ENCODE peak calls at places on chromosomes 2 and 18, in five cellular contexts. E is GM12878, R is A549, H is K562, X is HepG2. M is an unnamed sample.

GRCh38 chr2:73838889-73839539 is 10.3 kb downstream of the STAMBP start:
- DNase-seq in E (no peak), R (no peak), H (no peak), X (no peak), M (peak; percentile 33)

GRCh38 chr18:34595673-34596072 is 114.4 kb upstream of the DTNA start:
- DNase-seq in E (no peak), R (no peak), H (no peak), X (peak; percentile 20), M (peak; percentile 41)

GRCh38 chr2:158766524-158766923 is 28.6 kb upstream of the DAPL1 start:
- DNase-seq in E (no peak), R (no peak), H (no peak), X (no peak), M (no peak)

GRCh38 chr2:63977904-63978303 is 41.3 kb downstream of the VPS54 start:
- DNase-seq in E (peak; percentile 56), R (no peak), H (no peak), X (no peak), M (no peak)

GRCh38 chr2:150357770-150358467 is 129.5 kb downstream of the RND3 start:
- DNase-seq in E (peak; percentile 27), R (no peak), H (no peak), X (no peak), M (peak; percentile 15)

GRCh38 chr2:241820625-241821384 is 11.8 kb downstream of the NEU4 start:
- DNase-seq in E (no peak), R (no peak), H (no peak), X (no peak), M (no peak)

GRCh38 chr18:25832008-25832604 is 258.3 kb downstream of the SS18 start:
- DNase-seq in E (no peak), R (peak; percentile 17), H (peak; percentile 63), X (peak; percentile 25), M (peak; percentile 61)

GRCh38 chr18:42157420-42157819 is 202.4 kb downstream of the PIK3C3 start:
- DNase-seq in E (no peak), R (no peak), H (no peak), X (no peak), M (no peak)

GRCh38 chr2:45382744-45383143 is 228.3 kb downstream of the SRBD1 start:
- DNase-seq in E (no peak), R (no peak), H (no peak), X (no peak), M (peak; percentile 65)

GRCh38 chr2:21892140-21892539 is 768.4 kb downstream of the TDRD15 start:
- DNase-seq in E (no peak), R (no peak), H (no peak), X (no peak), M (no peak)

GRCh38 chr2:44170337-44170736 is 1.7 kb downstream of the PPM1B start:
- DNase-seq in E (no peak), R (no peak), H (no peak), X (peak; percentile 20), M (peak; percentile 26)

GRCh38 chr2:240397924-240398611 is 37.4 kb upstream of the GPC1 start:
- DNase-seq in E (no peak), R (no peak), H (no peak), X (no peak), M (peak; percentile 12)

GRCh38 chr2:186130678-186131511 is 355.2 kb upstream of the ZC3H15 start:
- DNase-seq in E (no peak), R (no peak), H (no peak), X (no peak), M (no peak)

GRCh38 chr2:169683054-169683424 is 11.2 kb downstream of the CFAP210 start:
- DNase-seq in E (no peak), R (no peak), H (no peak), X (no peak), M (no peak)

GRCh38 chr2:212939777-212940531 is 211.5 kb downstream of the IKZF2 start:
- DNase-seq in E (no peak), R (no peak), H (no peak), X (peak; percentile 31), M (no peak)

GRCh38 chr2:113084249-113085000 is 16.7 kb downstream of the IL1F10 start:
- DNase-seq in E (no peak), R (no peak), H (no peak), X (no peak), M (no peak)

GRCh38 chr2:8212239-8212638 is 469.6 kb upstream of the ID2 start:
- DNase-seq in E (no peak), R (no peak), H (no peak), X (no peak), M (no peak)

GRCh38 chr2:156459720-156460119 is 23.5 kb downstream of the GPD2 start:
- DNase-seq in E (no peak), R (no peak), H (no peak), X (no peak), M (no peak)

GRCh38 chr2:18704224-18704623 is 114.9 kb upstream of the NT5C1B start:
- DNase-seq in E (no peak), R (no peak), H (no peak), X (no peak), M (no peak)

GRCh38 chr2:236627846-236628245 is 58.2 kb downstream of the ACKR3 start:
- DNase-seq in E (no peak), R (no peak), H (no peak), X (no peak), M (no peak)

GRCh38 chr2:237723613-237724012 is 75.0 kb upstream of the RBM44 start:
- DNase-seq in E (no peak), R (peak; percentile 51), H (peak; percentile 53), X (peak; percentile 74), M (peak; percentile 57)

GRCh38 chr2:174028935-174029334 is 63.8 kb upstream of the SP3 start:
- DNase-seq in E (no peak), R (no peak), H (no peak), X (no peak), M (no peak)

GRCh38 chr2:64327510-64328414 is 126.2 kb upstream of the LGALSL start:
- DNase-seq in E (peak; percentile 43), R (no peak), H (no peak), X (no peak), M (no peak)

GRCh38 chr2:121149384-121149783 is 135.6 kb downstream of the TFCP2L1 start:
- DNase-seq in E (no peak), R (no peak), H (no peak), X (no peak), M (no peak)

GRCh38 chr2:189579585-189579984 is 1.0 kb downstream of the SLC40A1 start:
- DNase-seq in E (no peak), R (no peak), H (no peak), X (no peak), M (peak; percentile 20)

GRCh38 chr2:181104512-181105121 is 124.2 kb downstream of the UBE2E3 start:
- DNase-seq in E (no peak), R (peak; percentile 9), H (no peak), X (peak; percentile 34), M (peak; percentile 76)

GRCh38 chr2:203987959-203988358 is 51.4 kb downstream of the ICOS start:
- DNase-seq in E (no peak), R (no peak), H (no peak), X (no peak), M (no peak)

GRCh38 chr2:88212251-88212790 is 42.2 kb downstream of the THNSL2 start:
- DNase-seq in E (no peak), R (no peak), H (no peak), X (peak; percentile 90), M (peak; percentile 4)

GRCh38 chr2:62505649-62506420 is at the start of gene TMEM17:
- DNase-seq in E (peak; percentile 35), R (peak; percentile 81), H (peak; percentile 83), X (no peak), M (peak; percentile 89)

DNA sequence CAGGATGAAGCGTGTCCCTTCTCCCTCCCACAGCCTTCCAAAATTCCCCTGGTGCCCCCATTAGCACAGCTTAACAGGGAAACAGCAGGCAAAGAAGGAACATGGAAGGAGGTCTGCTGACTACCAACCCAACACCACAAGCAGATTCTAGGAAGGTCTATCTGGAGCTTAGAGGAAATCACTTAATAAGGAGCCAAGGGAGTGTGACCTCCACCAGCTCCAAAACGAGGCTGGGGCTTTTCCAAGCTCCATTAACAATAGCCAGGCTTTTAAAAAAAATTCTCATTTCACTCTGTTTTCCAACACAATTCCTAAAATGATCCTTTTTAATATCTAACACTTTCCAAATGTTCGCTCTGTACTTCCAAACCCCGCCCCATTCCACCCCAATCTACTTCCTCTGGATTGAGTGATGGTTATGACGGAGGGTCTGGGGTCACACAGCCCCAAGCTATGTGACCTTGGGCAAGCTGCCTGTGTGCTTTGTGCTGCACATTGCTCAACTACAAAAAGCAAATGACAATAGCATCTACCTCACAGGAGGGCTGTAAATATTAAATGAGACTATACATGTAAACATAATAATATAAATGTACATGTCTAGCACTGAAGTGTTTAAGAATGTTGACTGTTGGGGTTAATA is 55.1 kb downstream of the STK39 start:
- DNase-seq in E (no peak), R (no peak), H (no peak), X (peak; percentile 88), M (no peak)
- H3K4me1 ChIP-seq in E (peaks cover 12% of the 10 kb centered on the region), R (peaks cover 22% of the 10 kb centered on the region), H (no peaks in the 10 kb centered on the region), X (peaks cover 96% of the 10 kb centered on the region), M (peaks cover 18% of the 10 kb centered on the region)

DNA sequence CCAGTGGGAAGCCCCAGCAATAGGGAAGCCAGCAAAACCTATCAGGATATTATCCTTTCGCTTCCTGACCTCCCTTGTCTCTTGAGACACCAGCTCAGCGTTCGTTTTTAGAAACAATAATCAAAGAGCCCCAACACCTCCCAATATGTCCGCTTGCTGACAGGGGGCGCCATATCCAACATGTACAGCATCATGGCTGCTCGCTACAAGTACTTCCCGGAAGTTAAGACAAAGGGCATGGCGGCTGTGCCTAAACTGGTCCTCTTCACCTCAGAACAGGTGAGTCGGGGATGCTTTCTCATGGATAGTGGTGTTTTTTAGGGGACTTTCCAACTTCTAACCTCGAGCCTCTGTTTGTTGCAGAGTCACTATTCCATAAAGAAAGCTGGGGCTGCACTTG is 28.7 kb downstream of the GAD1 start:
- DNase-seq in E (no peak), R (no peak), H (peak; percentile 41), X (no peak), M (no peak)
- TF ChIP-seq RFX5 in E (no peak), R (no peak), H (no peak), X (no peak), M (no peak)

GRCh38 chr18:13541621-13542519 is 184.5 kb downstream of the FAM210A start:
- DNase-seq in E (no peak), R (peak; percentile 4), H (no peak), X (peak; percentile 98), M (no peak)
- H3K4me1 ChIP-seq in E (no peaks in the 10 kb centered on the region), R (peaks cover 55% of the 10 kb centered on the region), H (no peaks in the 10 kb centered on the region), X (peaks cover 88% of the 10 kb centered on the region), M (no peaks in the 10 kb centered on the region)

GRCh38 chr2:110852051-110852450 is 119.7 kb downstream of the ACOXL start:
- DNase-seq in E (no peak), R (no peak), H (no peak), X (no peak), M (no peak)

GRCh38 chr2:110852541-110853263 is 120.3 kb downstream of the ACOXL start:
- DNase-seq in E (no peak), R (no peak), H (no peak), X (no peak), M (no peak)

GRCh38 chr2:110854355-110855081 is 122.1 kb downstream of the ACOXL start:
- DNase-seq in E (no peak), R (peak; percentile 16), H (peak; percentile 22), X (no peak), M (no peak)

GRCh38 chr2:110851531-110851930 is 119.2 kb downstream of the ACOXL start:
- DNase-seq in E (no peak), R (no peak), H (no peak), X (no peak), M (no peak)

DNA sequence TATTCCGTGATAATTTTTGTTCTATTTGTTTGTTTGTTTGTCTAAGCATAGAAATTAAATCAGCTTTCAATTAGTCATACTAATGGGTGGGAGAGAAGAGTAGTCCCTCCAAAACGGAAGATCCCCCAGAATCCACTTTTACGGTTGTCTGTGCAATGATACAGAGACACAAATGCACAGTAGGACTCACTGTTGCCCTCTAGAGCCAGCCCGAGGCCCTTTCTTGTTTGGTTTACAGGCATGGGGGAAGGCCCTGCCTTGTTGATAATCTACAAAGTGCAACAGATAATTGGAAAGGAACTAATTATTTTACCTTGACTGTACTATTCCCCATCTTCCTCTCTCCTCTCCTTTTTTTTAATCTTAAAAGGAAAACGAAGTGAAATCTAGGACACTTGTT is 121.1 kb downstream of the ACOXL start:
- DNase-seq in E (no peak), R (peak; percentile 38), H (peak; percentile 35), X (peak; percentile 42), M (peak; percentile 12)
- TF ChIP-seq RFX5 in E (no peak), R (no peak), H (no peak), X (no peak), M (no peak)

M was measured in IMR-90.